ENCODE peak calls at places on chromosomes 6 and 20, in seven cellular contexts. J is tibial artery, O is left lung, R is adrenal gland, Z is fibroblast of lung, X is AG04449, N is endothelial cell of umbilical vein. Y is an unnamed sample.

GRCh38 chr6:1436334-1437306 is 47.2 kb downstream of the FOXF2 start:
- DNase-seq in J (no peak), O (no peak), R (peak; percentile 25), Z (peak; percentile 43), X (peak; percentile 5), N (peak; percentile 70), Y (no peak)

GRCh38 chr6:55617272-55617671 is 38.3 kb upstream of the HMGCLL1 start:
- DNase-seq in J (no peak), O (no peak), R (no peak), Z (peak; percentile 25), X (no peak), N (peak; percentile 60), Y (no peak)

GRCh38 chr20:23541330-23541729 is 27.0 kb downstream of the CST9L start:
- DNase-seq in J (no peak), O (no peak), R (no peak), Z (no peak), X (no peak), N (no peak), Y (no peak)

GRCh38 chr20:63316502-63316921 is 23.5 kb downstream of the COL20A1 start:
- DNase-seq in J (peak; percentile 11), O (peak; percentile 59), R (peak; percentile 11), Z (no peak), X (no peak), N (no peak), Y (no peak)

GRCh38 chr6:12403201-12403826 is 113.2 kb downstream of the EDN1 start:
- DNase-seq in J (no peak), O (no peak), R (peak; percentile 45), Z (peak; percentile 66), X (no peak), N (peak; percentile 63), Y (peak; percentile 26)

GRCh38 chr20:8244637-8245036 is 112.6 kb downstream of the PLCB1 start:
- DNase-seq in J (peak; percentile 42), O (no peak), R (peak; percentile 65), Z (peak; percentile 56), X (no peak), N (peak; percentile 87), Y (no peak)

GRCh38 chr6:150167479-150167873 is 24.6 kb downstream of the PPP1R14C start:
- DNase-seq in J (no peak), O (no peak), R (no peak), Z (no peak), X (no peak), N (no peak), Y (no peak)

GRCh38 chr6:140107216-140107615 is 732.8 kb upstream of the CITED2 start:
- DNase-seq in J (no peak), O (no peak), R (no peak), Z (no peak), X (no peak), N (no peak), Y (no peak)

GRCh38 chr20:49775229-49775693 is 37.4 kb upstream of the SLC9A8 start:
- DNase-seq in J (peak; percentile 44), O (no peak), R (peak; percentile 97), Z (peak; percentile 83), X (no peak), N (peak; percentile 98), Y (peak; percentile 97)

GRCh38 chr6:28884423-28885148 is 39.2 kb downstream of the TRIM27 start:
- DNase-seq in J (no peak), O (no peak), R (no peak), Z (no peak), X (no peak), N (no peak), Y (no peak)

GRCh38 chr20:51077601-51078000 is 54.7 kb upstream of the KCNG1 start:
- DNase-seq in J (no peak), O (no peak), R (no peak), Z (no peak), X (no peak), N (no peak), Y (no peak)

GRCh38 chr20:38127011-38127621 is 38.0 kb downstream of the TGM2 start:
- DNase-seq in J (peak; percentile 69), O (peak; percentile 47), R (peak; percentile 55), Z (peak; percentile 92), X (no peak), N (peak; percentile 96), Y (peak; percentile 52)

GRCh38 chr20:9597547-9597946 is 83.2 kb downstream of the LAMP5 start:
- DNase-seq in J (no peak), O (no peak), R (no peak), Z (no peak), X (no peak), N (no peak), Y (no peak)

GRCh38 chr20:9600562-9600961 is 86.2 kb downstream of the LAMP5 start:
- DNase-seq in J (no peak), O (no peak), R (no peak), Z (no peak), X (no peak), N (no peak), Y (no peak)

DNA sequence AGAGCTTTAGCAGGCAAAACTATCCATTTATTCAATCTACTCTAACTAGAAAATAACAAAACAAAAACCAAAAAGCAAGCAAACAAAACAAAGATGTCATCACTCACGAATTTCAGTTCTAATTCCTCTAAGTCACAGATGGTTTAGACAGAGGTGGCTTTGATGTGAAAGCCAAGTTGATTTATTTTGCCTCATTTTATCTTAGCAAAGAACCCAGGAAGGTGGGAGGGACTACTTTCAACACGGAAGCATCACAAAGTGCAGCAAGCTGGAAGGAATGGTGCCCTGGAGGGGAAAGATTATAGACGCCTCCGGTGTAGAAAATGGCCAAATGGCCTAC is 88.4 kb downstream of the LAMP5 start:
- DNase-seq in J (no peak), O (no peak), R (no peak), Z (no peak), X (no peak), N (no peak), Y (no peak)
- H3K4me3 ChIP-seq in J (no peak overlapping the region), O (no peak overlapping the region), R (no peak overlapping the region), Z (no peak overlapping the region), X (no peak overlapping the region), N (no peak overlapping the region), Y (no peak overlapping the region)

GRCh38 chr6:131101911-131102680 is 33.2 kb upstream of the AKAP7 start:
- DNase-seq in J (no peak), O (no peak), R (no peak), Z (peak; percentile 80), X (no peak), N (peak; percentile 62), Y (peak; percentile 64)
- H3K4me3 ChIP-seq in J (no peak overlapping the region), O (no peak overlapping the region), R (no peak overlapping the region), Z (no peak overlapping the region), X (no peak overlapping the region), N (no peak overlapping the region), Y (no peak overlapping the region)

GRCh38 chr20:60650087-60650486 is 602.0 kb upstream of the CDH4 start:
- DNase-seq in J (no peak), O (no peak), R (no peak), Z (no peak), X (no peak), N (no peak), Y (no peak)

GRCh38 chr20:60649541-60649940 is 602.5 kb upstream of the CDH4 start:
- DNase-seq in J (no peak), O (no peak), R (no peak), Z (no peak), X (no peak), N (no peak), Y (no peak)

GRCh38 chr20:60652615-60653014 is 599.4 kb upstream of the CDH4 start:
- DNase-seq in J (no peak), O (no peak), R (no peak), Z (no peak), X (no peak), N (no peak), Y (no peak)

GRCh38 chr20:60648556-60648955 is 603.5 kb upstream of the CDH4 start:
- DNase-seq in J (no peak), O (no peak), R (no peak), Z (no peak), X (no peak), N (no peak), Y (no peak)

DNA sequence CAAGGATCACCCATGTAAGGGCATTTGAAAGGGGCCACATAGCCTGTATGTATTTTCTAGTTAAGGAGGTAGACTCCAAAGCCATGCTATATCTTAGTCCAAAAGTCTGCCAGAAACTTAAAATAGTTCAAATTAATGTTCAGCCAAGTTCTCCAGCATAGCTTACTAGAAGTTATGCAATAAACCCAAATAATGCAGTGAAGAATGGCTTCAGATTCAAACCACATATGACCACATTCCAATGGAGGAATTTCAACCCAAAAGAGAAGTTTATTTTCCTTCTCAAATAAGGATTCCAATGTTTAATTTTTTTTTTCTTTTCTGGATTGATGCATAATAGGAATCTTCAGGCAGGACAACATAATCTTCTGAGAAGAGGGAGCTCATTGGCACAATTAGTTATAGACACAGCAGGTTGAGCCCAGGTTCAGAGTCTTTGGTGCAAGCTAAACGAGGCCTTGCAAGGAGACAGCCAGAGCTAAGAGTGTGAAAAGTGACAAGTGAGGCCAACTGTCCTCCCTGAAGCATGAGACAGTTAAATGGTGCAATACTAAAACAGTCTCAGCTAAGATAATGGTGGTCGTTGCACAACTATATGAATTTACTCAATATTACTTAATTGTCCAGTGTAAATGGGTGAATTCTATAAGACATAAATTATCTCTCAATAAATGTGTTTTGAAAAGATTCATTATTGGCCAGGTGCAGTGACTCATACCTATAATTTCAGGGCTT is 598.8 kb upstream of the CDH4 start:
- DNase-seq in J (no peak), O (no peak), R (no peak), Z (peak; percentile 51), X (no peak), N (no peak), Y (no peak)
- H3K4me3 ChIP-seq in J (no peak overlapping the region), O (no peak overlapping the region), R (no peak overlapping the region), Z (no peak overlapping the region), X (no peak overlapping the region), N (no peak overlapping the region), Y (no peak overlapping the region)

DNA sequence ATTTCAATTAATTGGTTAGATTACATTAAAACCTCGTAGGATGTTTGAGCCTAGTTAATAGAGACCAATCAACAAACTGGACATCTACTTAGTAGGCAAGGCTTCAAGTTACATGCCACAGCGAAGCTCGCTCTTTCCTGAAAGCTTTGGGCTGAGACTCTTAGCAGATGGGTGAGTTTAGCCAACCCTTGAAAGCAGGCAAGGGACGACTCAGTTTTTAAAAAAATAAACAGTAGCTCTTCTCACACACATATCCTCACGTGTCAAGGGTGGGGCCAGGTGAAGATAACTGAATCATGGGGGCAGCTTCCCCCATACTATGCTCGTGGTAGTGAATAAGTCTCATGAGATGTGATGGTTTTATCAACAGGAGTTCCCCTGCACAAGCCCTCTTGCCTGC is 775 bp downstream of the MTFR2 start:
- DNase-seq in J (no peak), O (no peak), R (no peak), Z (peak; percentile 9), X (no peak), N (peak; percentile 14), Y (no peak)
- H3K4me3 ChIP-seq in J (peak overlapping the region; percentile 56), O (peak overlapping the region; percentile 74), R (peak overlapping the region; percentile 83), Z (peak overlapping the region; percentile 85), X (peak overlapping the region; percentile 96), N (peak overlapping the region; percentile 38), Y (peak overlapping the region; percentile 68)

GRCh38 chr6:44076016-44076365 is 51.3 kb downstream of the MRPL14 start:
- DNase-seq in J (no peak), O (no peak), R (no peak), Z (no peak), X (no peak), N (no peak), Y (no peak)
- H3K4me3 ChIP-seq in J (no peak overlapping the region), O (no peak overlapping the region), R (peak overlapping the region; percentile 31), Z (no peak overlapping the region), X (no peak overlapping the region), N (no peak overlapping the region), Y (no peak overlapping the region)

Y was measured in kidney epithelial cell.